ENCODE peak calls at places on chromosomes 2 and 18, in six cellular contexts. O, S, L, X, Q and M are unnamed samples.

GRCh38 chr2:140892911-140893637 is 1237.7 kb downstream of the LRP1B start:
- DNase-seq in O (no peak), S (no peak), L (no peak), X (no peak), Q (no peak), M (no peak)

GRCh38 chr18:70553961-70554325 is 265.1 kb downstream of the SOCS6 start:
- DNase-seq in O (no peak), S (no peak), L (no peak), X (peak; percentile 93), Q (no peak), M (no peak)

GRCh38 chr18:57518533-57518932 is 68.0 kb downstream of the FECH start:
- DNase-seq in O (no peak), S (no peak), L (no peak), X (no peak), Q (no peak), M (no peak)

GRCh38 chr2:229920011-229920781 is 1.6 kb downstream of the TRIP12 start:
- DNase-seq in O (peak; percentile 19), S (no peak), L (no peak), X (no peak), Q (no peak), M (no peak)

GRCh38 chr18:79940126-79940813 is 11.2 kb downstream of the SLC66A2 start:
- DNase-seq in O (no peak), S (no peak), L (peak; percentile 40), X (no peak), Q (no peak), M (no peak)

GRCh38 chr2:64854773-64855237 is 134.4 kb upstream of the SLC1A4 start:
- DNase-seq in O (no peak), S (no peak), L (no peak), X (no peak), Q (no peak), M (no peak)

GRCh38 chr18:44700652-44701051 is 20.0 kb downstream of the SETBP1 start:
- DNase-seq in O (no peak), S (no peak), L (peak; percentile 75), X (no peak), Q (peak; percentile 63), M (no peak)

GRCh38 chr2:163182764-163183354 is 344.3 kb upstream of the KCNH7 start:
- DNase-seq in O (no peak), S (peak; percentile 10), L (no peak), X (peak; percentile 46), Q (no peak), M (no peak)

GRCh38 chr2:134949966-134950708 is 31.5 kb downstream of the CCNT2 start:
- DNase-seq in O (no peak), S (no peak), L (no peak), X (no peak), Q (no peak), M (no peak)